ENCODE peak calls at places on chromosomes 13 and 19, in seven cellular contexts. M is upper lobe of right lung; B is ELF-1; K is DMS 273 treated with DMSO at 0.1 percent for 48 hours; Q is stimulated activated CD4-positive, alpha-beta T cell treated with anti-CD3 and anti-CD28 coated beads, TNF-alpha, amount 100 ng/mL, for 48 hours; C is neural progenitor cell; P is HFFc6. S is an unnamed sample.

GRCh38 chr13:42996584-42996983 is 4.5 kb upstream of the EPSTI1 start:
- DNase-seq in M (no peak), B (no peak), K (no peak), Q (no peak), C (no peak), P (peak), S (no peak)

GRCh38 chr19:33514885-33515485 is 6.6 kb downstream of the PEPD start:
- DNase-seq in M (no peak), B (no peak), K (no peak), Q (no peak), C (no peak), P (peak), S (peak)

GRCh38 chr19:5580116-5580515 is 12.4 kb upstream of the TINCR start:
- DNase-seq in M (no peak), B (no peak), K (no peak), Q (no peak), C (no peak), P (no peak), S (peak)

GRCh38 chr13:112740502-112741131 is 50.8 kb downstream of the ATP11A start:
- DNase-seq in M (peak), B (peak), K (no peak), Q (no peak), C (no peak), P (peak), S (peak)

GRCh38 chr19:17703823-17704463 is 15.3 kb upstream of the MAP1S start:
- DNase-seq in M (peak), B (peak), K (no peak), Q (peak), C (peak), P (peak), S (peak)

GRCh38 chr13:109836629-109837607 is 50.5 kb upstream of the IRS2 start:
- DNase-seq in M (no peak), B (no peak), K (no peak), Q (no peak), C (no peak), P (no peak), S (no peak)

GRCh38 chr13:67106502-67107057 is 123.6 kb downstream of the PCDH9 start:
- DNase-seq in M (peak), B (no peak), K (no peak), Q (no peak), C (no peak), P (no peak), S (no peak)

GRCh38 chr19:4524808-4525562 is 6.7 kb upstream of the PLIN4 start:
- DNase-seq in M (peak), B (peak), K (no peak), Q (peak), C (peak), P (peak), S (peak)

GRCh38 chr13:29702912-29703351 is 107.4 kb upstream of the SLC7A1 start:
- DNase-seq in M (no peak), B (peak), K (no peak), Q (no peak), C (no peak), P (peak), S (no peak)

GRCh38 chr19:45733160-45733810 is at the start of gene MEIOSIN:
- DNase-seq in M (no peak), B (no peak), K (no peak), Q (no peak), C (no peak), P (no peak), S (no peak)

GRCh38 chr13:63198076-63198475 is 1782.4 kb upstream of the PCDH20 start:
- DNase-seq in M (peak), B (no peak), K (no peak), Q (no peak), C (no peak), P (no peak), S (peak)

GRCh38 chr19:30293051-30293785 is 79.0 kb upstream of the ZNF536 start:
- DNase-seq in M (no peak), B (no peak), K (no peak), Q (no peak), C (no peak), P (no peak), S (no peak)

GRCh38 chr19:3323026-3323425 is 43.4 kb upstream of the NFIC start:
- DNase-seq in M (no peak), B (no peak), K (no peak), Q (no peak), C (no peak), P (no peak), S (no peak)

GRCh38 chr19:10168386-10168948 is 26.3 kb downstream of the DNMT1 start:
- DNase-seq in M (no peak), B (no peak), K (no peak), Q (no peak), C (no peak), P (no peak), S (no peak)

GRCh38 chr13:60448907-60449510 is 52.0 kb downstream of the TDRD3 start:
- DNase-seq in M (no peak), B (no peak), K (no peak), Q (no peak), C (peak), P (peak), S (no peak)

GRCh38 chr19:11148001-11148400 is 7.6 kb downstream of the SPC24 start:
- DNase-seq in M (no peak), B (no peak), K (no peak), Q (no peak), C (no peak), P (no peak), S (no peak)

GRCh38 chr19:3184847-3185481 is 766 bp upstream of the NCLN start:
- DNase-seq in M (peak), B (no peak), K (peak), Q (peak), C (peak), P (no peak), S (peak)

GRCh38 chr19:35248310-35249145 is at the start of gene LSR:
- DNase-seq in M (peak), B (peak), K (no peak), Q (peak), C (peak), P (no peak), S (peak)

S was measured in thyroid gland.